ENCODE peak calls at places on chromosome 11, in four cellular contexts. B is heart left ventricle, I is neural progenitor cell, N is adrenal gland. W is an unnamed sample.

GRCh38 chr11:122170815-122171475 is 54.9 kb upstream of the BLID start:
- DNase-seq in B (no peak), I (no peak), N (no peak), W (no peak)

GRCh38 chr11:73154178-73154577 is 12.1 kb upstream of the FCHSD2 start:
- DNase-seq in B (no peak), I (no peak), N (no peak), W (no peak)

GRCh38 chr11:32259641-32260081 is 168.8 kb downstream of the RCN1 start:
- DNase-seq in B (no peak), I (no peak), N (peak; percentile 25), W (no peak)

GRCh38 chr11:76665921-76666351 is 4.6 kb downstream of the LRRC32 start:
- DNase-seq in B (no peak), I (no peak), N (no peak), W (no peak)

GRCh38 chr11:76802621-76803020 is 19.5 kb downstream of the TSKU start:
- DNase-seq in B (peak; percentile 2), I (no peak), N (no peak), W (no peak)

GRCh38 chr11:78420255-78420764 is 2.7 kb upstream of the GAB2 start:
- DNase-seq in B (peak; percentile 73), I (peak; percentile 79), N (peak; percentile 77), W (peak; percentile 57)

GRCh38 chr11:65225284-65226102 is 36.3 kb upstream of the POLA2 start:
- DNase-seq in B (peak; percentile 55), I (peak; percentile 81), N (peak; percentile 78), W (peak; percentile 64)

GRCh38 chr11:2319791-2320481 is 18.1 kb downstream of the TSPAN32 start:
- DNase-seq in B (no peak), I (no peak), N (no peak), W (no peak)

GRCh38 chr11:84608788-84609309 is 1018.3 kb downstream of the DLG2 start:
- DNase-seq in B (no peak), I (no peak), N (no peak), W (no peak)

GRCh38 chr11:132050081-132050480 is 679.7 kb downstream of the NTM start:
- DNase-seq in B (no peak), I (no peak), N (no peak), W (no peak)

GRCh38 chr11:71170619-71171018 is 81.8 kb downstream of the SHANK2 start:
- DNase-seq in B (no peak), I (no peak), N (no peak), W (no peak)

GRCh38 chr11:1454576-1454975 is 32.0 kb downstream of the MOB2 start:
- DNase-seq in B (no peak), I (no peak), N (no peak), W (no peak)

GRCh38 chr11:121464352-121464946 is 11.7 kb upstream of the SORL1-AS1 start:
- DNase-seq in B (peak; percentile 63), I (no peak), N (peak; percentile 89), W (peak; percentile 75)

GRCh38 chr11:102637731-102638130 is 12.6 kb upstream of the MMP20 start:
- DNase-seq in B (no peak), I (no peak), N (no peak), W (no peak)

GRCh38 chr11:61293869-61294716 is 1.0 kb downstream of the VWCE start:
- DNase-seq in B (peak; percentile 28), I (peak; percentile 57), N (peak; percentile 63), W (no peak)

GRCh38 chr11:88231894-88232482 is 56.7 kb upstream of the RAB38 start:
- DNase-seq in B (no peak), I (peak; percentile 48), N (peak; percentile 16), W (no peak)

GRCh38 chr11:125138966-125139365 is 25.6 kb upstream of the PKNOX2 start:
- DNase-seq in B (no peak), I (no peak), N (no peak), W (no peak)

GRCh38 chr11:2537010-2537695 is 92.3 kb downstream of the KCNQ1 start:
- DNase-seq in B (no peak), I (no peak), N (peak; percentile 8), W (no peak)

GRCh38 chr11:77517226-77517625 is 43.3 kb upstream of the PAK1 start:
- DNase-seq in B (no peak), I (no peak), N (no peak), W (no peak)

GRCh38 chr11:101176381-101176780 is 46.8 kb upstream of the PGR start:
- DNase-seq in B (no peak), I (no peak), N (no peak), W (no peak)

GRCh38 chr11:35318977-35319925 is 100.1 kb downstream of the SLC1A2 start:
- DNase-seq in B (no peak), I (no peak), N (no peak), W (no peak)

GRCh38 chr11:13917269-13917668 is 45.3 kb upstream of the SPON1 start:
- DNase-seq in B (no peak), I (no peak), N (no peak), W (no peak)

GRCh38 chr11:30487200-30487898 is 98.8 kb downstream of the MPPED2 start:
- DNase-seq in B (no peak), I (no peak), N (peak; percentile 27), W (no peak)

GRCh38 chr11:64331569-64332371 is 8.2 kb upstream of the CCDC88B start:
- DNase-seq in B (peak; percentile 61), I (no peak), N (peak; percentile 98), W (peak; percentile 93)

GRCh38 chr11:125063429-125064043 is 431 bp downstream of the SLC37A2 start:
- DNase-seq in B (peak; percentile 9), I (peak; percentile 50), N (no peak), W (peak; percentile 45)

GRCh38 chr11:64037027-64037633 is 1.4 kb downstream of the FLRT1 start:
- DNase-seq in B (no peak), I (peak; percentile 38), N (no peak), W (no peak)

GRCh38 chr11:2298131-2298794 is 3.5 kb downstream of the C11orf21 start:
- DNase-seq in B (no peak), I (no peak), N (peak; percentile 0), W (peak; percentile 38)

GRCh38 chr11:65377036-65377435 is 5.4 kb downstream of the SLC25A45 start:
- DNase-seq in B (peak; percentile 46), I (no peak), N (peak; percentile 46), W (no peak)

GRCh38 chr11:79235696-79236095 is 205.1 kb downstream of the TENM4 start:
- DNase-seq in B (no peak), I (no peak), N (no peak), W (no peak)

GRCh38 chr11:59182457-59183151 is 10.7 kb downstream of the DTX4 start:
- DNase-seq in B (no peak), I (peak; percentile 52), N (no peak), W (peak; percentile 87)
- H3K36me3 ChIP-seq in B (peaks cover 14% of the 10 kb centered on the region), I (no peaks in the 10 kb centered on the region), N (peaks cover 5% of the 10 kb centered on the region), W (no peaks in the 10 kb centered on the region)

DNA sequence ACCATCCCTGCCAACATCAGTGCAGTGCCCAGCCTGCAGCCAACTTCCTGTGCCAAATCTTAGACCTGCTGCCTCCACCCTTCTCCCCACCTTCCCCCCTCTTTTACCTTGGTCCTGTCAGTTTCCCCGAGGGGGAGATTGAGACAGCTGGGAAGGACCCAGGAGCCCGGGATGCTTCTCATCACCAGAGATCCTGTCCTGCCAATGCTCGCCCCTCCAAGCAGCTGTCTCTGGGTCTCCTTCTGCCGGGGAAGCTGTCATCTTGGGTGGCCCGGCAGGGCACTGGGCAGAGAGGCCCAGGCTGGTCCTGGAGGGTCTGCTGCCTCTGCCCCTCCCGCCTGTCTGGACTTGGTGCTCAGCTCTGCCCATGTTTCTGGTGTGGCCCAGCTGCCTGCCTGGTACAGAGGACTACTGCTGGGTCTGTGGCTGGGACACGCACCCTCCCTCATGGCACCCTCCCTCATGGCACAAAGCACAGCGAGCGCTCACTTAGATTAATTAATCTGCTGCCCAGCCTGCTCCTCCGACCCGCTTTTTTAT is 60.4 kb upstream of the THY1 start:
- DNase-seq in B (no peak), I (no peak), N (peak; percentile 8), W (peak; percentile 27)
- H3K36me3 ChIP-seq in B (no peaks in the 10 kb centered on the region), I (no peaks in the 10 kb centered on the region), N (no peaks in the 10 kb centered on the region), W (no peaks in the 10 kb centered on the region)

DNA sequence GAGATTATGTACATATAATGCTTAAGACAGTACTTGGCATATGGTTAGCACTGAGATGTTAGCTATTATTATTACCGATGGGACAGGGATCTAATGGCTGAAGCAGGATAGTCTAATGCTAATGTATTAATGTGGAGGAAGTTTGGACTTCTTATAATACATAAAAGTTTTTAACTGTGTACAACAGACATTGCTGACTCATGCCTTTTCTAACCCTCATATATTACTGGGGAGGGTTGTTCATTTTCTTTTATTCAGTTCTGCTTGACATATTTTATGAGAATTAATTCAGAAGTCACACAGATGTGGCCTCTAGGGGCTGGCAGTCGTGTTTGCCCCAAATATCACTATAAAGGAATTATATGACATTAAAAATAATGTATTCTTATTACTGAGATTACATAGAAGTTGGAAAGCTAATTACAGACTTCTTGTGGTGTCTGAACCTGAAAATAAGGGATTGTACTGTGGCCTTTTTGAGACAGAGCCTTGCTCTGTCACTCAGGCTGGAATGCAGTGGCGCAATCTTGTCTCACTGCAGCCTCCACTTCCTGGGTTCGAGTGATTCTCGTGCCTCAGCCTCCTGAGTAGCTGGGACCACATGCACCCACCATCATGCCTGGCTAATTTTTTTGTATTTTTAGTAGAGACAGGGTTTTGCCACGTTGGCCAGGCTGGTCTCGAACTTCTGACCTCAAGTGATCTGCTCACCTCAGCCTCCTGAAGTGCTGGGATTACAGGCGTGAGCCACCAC is 10.1 kb downstream of the CCDC90B start:
- DNase-seq in B (no peak), I (no peak), N (no peak), W (no peak)
- H3K36me3 ChIP-seq in B (peaks cover 92% of the 10 kb centered on the region), I (peaks cover 39% of the 10 kb centered on the region), N (peaks cover 44% of the 10 kb centered on the region), W (peaks cover 76% of the 10 kb centered on the region)

DNA sequence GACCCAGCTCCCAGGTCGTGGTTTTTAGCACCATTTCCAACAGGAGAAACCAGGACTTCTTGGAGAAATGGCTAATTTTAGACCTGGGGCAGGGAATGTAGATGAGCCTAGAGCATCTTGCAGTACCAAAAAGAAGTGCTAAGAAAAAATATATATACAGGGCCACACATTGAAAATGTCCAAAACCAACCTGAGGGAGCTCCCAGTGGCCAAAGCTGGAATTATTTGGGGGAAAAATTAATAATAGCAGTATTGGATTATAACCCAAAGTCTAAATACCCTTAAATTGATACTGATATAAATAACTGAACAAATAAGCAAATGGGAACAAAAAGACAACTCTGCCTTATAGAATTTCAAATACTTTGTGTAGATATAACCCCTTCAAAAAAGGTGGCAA is 108.0 kb downstream of the PARVA start:
- DNase-seq in B (no peak), I (no peak), N (no peak), W (no peak)
- H3K36me3 ChIP-seq in B (peaks cover 35% of the 10 kb centered on the region), I (no peaks in the 10 kb centered on the region), N (no peaks in the 10 kb centered on the region), W (peaks cover 4% of the 10 kb centered on the region)

GRCh38 chr11:11998091-11998781 is 10.2 kb downstream of the DKK3 start:
- DNase-seq in B (no peak), I (no peak), N (peak; percentile 53), W (no peak)
- H3K36me3 ChIP-seq in B (peaks cover 76% of the 10 kb centered on the region), I (peaks cover 4% of the 10 kb centered on the region), N (peaks cover 15% of the 10 kb centered on the region), W (no peaks in the 10 kb centered on the region)

GRCh38 chr11:46877580-46877979 is 31.5 kb upstream of the CKAP5 start:
- DNase-seq in B (no peak), I (no peak), N (no peak), W (no peak)
- H3K36me3 ChIP-seq in B (peaks cover 72% of the 10 kb centered on the region), I (no peaks in the 10 kb centered on the region), N (peaks cover 20% of the 10 kb centered on the region), W (no peaks in the 10 kb centered on the region)

GRCh38 chr11:95816037-95816436 is 25.7 kb downstream of the CEP57 start:
- DNase-seq in B (no peak), I (no peak), N (no peak), W (no peak)
- H3K36me3 ChIP-seq in B (peaks cover 49% of the 10 kb centered on the region), I (peaks cover 33% of the 10 kb centered on the region), N (peaks cover 10% of the 10 kb centered on the region), W (peaks cover 32% of the 10 kb centered on the region)

W was measured in Peyer's patch.